ENCODE peak calls at places on chromosomes 2 and 18, in four cellular contexts. R, U, Y and M are unnamed samples.

GRCh38 chr18:6752200-6752873 is 22.8 kb downstream of the ARHGAP28 start:
- DNase-seq in R (no peak), U (no peak), Y (no peak), M (no peak)

GRCh38 chr2:45607701-45608100 is 3.4 kb downstream of the SRBD1 start:
- DNase-seq in R (no peak), U (no peak), Y (peak), M (no peak)

GRCh38 chr2:112601754-112602153 is 17.3 kb downstream of the CHCHD5 start:
- DNase-seq in R (no peak), U (no peak), Y (no peak), M (no peak)

GRCh38 chr2:241882090-241882625 is 12.6 kb downstream of the RTP5 start:
- DNase-seq in R (peak), U (peak), Y (peak), M (peak)

GRCh38 chr2:46095821-46096220 is 201.4 kb upstream of the EPAS1 start:
- DNase-seq in R (no peak), U (no peak), Y (no peak), M (no peak)

GRCh38 chr2:47165001-47165555 is 10.0 kb upstream of the STPG4 start:
- DNase-seq in R (no peak), U (no peak), Y (no peak), M (no peak)

GRCh38 chr2:108128226-108128786 is 111.5 kb upstream of the SULT1C3 start:
- DNase-seq in R (no peak), U (no peak), Y (no peak), M (no peak)

GRCh38 chr18:59067873-59068272 is 71.8 kb upstream of the SEC11C start:
- DNase-seq in R (no peak), U (no peak), Y (peak), M (peak)

GRCh38 chr2:180572346-180572745 is 408.1 kb upstream of the UBE2E3 start:
- DNase-seq in R (no peak), U (no peak), Y (no peak), M (no peak)

GRCh38 chr18:73947180-73947989 is 200.2 kb downstream of the FBXO15 start:
- DNase-seq in R (no peak), U (no peak), Y (no peak), M (no peak)

GRCh38 chr2:74735544-74735943 is 81.5 kb downstream of the SEMA4F start:
- DNase-seq in R (no peak), U (no peak), Y (no peak), M (no peak)

GRCh38 chr18:48161201-48161910 is 230.9 kb upstream of the SMAD2 start:
- DNase-seq in R (peak), U (peak), Y (peak), M (peak)

GRCh38 chr2:156429211-156429610 is 7.0 kb upstream of the GPD2 start:
- DNase-seq in R (no peak), U (no peak), Y (no peak), M (no peak)

GRCh38 chr2:65277791-65278449 is 50.3 kb downstream of the ACTR2 start:
- DNase-seq in R (no peak), U (no peak), Y (no peak), M (no peak)

GRCh38 chr2:53422979-53423378 is 344.6 kb upstream of the CHAC2 start:
- DNase-seq in R (peak), U (peak), Y (peak), M (peak)

GRCh38 chr18:46333371-46334199 is 229.4 kb downstream of the HAUS1 start:
- DNase-seq in R (peak), U (no peak), Y (no peak), M (peak)

GRCh38 chr18:44887227-44887631 is 206.5 kb downstream of the SETBP1 start:
- DNase-seq in R (peak), U (no peak), Y (no peak), M (no peak)

GRCh38 chr2:143702931-143703330 is 573.7 kb downstream of the ARHGAP15 start:
- DNase-seq in R (no peak), U (no peak), Y (no peak), M (no peak)

GRCh38 chr2:74576830-74577229 is 22.3 kb downstream of the DOK1 start:
- DNase-seq in R (no peak), U (no peak), Y (no peak), M (peak)

GRCh38 chr18:79405019-79405780 is 9.5 kb downstream of the NFATC1 start:
- DNase-seq in R (peak), U (no peak), Y (no peak), M (no peak)

GRCh38 chr2:101349893-101350662 is 37.2 kb downstream of the CREG2 start:
- DNase-seq in R (no peak), U (peak), Y (peak), M (peak)

GRCh38 chr18:24076950-24077349 is 61.9 kb upstream of the CABYR start:
- DNase-seq in R (no peak), U (no peak), Y (no peak), M (no peak)

GRCh38 chr2:219968685-219969345 is 341.4 kb downstream of the SLC4A3 start:
- DNase-seq in R (no peak), U (no peak), Y (no peak), M (no peak)

GRCh38 chr18:52894801-52895200 is 554.8 kb downstream of the DCC start:
- DNase-seq in R (no peak), U (no peak), Y (no peak), M (no peak)

GRCh38 chr2:97656129-97656755 is 7.6 kb downstream of the ACTR1B start:
- DNase-seq in R (no peak), U (no peak), Y (no peak), M (no peak)

GRCh38 chr2:222561817-222562424 is 94.0 kb downstream of the FARSB start:
- DNase-seq in R (peak), U (peak), Y (peak), M (peak)

GRCh38 chr2:145595296-145595695 is 1075.4 kb upstream of the ZEB2 start:
- DNase-seq in R (no peak), U (no peak), Y (no peak), M (no peak)

GRCh38 chr2:235669983-235670962 is 176.4 kb downstream of the AGAP1 start:
- DNase-seq in R (no peak), U (no peak), Y (no peak), M (peak)

GRCh38 chr2:123916512-123916911 is 108.6 kb upstream of the CNTNAP5 start:
- DNase-seq in R (no peak), U (no peak), Y (no peak), M (peak)

GRCh38 chr2:168534926-168535325 is 78.9 kb downstream of the CERS6 start:
- DNase-seq in R (no peak), U (no peak), Y (no peak), M (no peak)

GRCh38 chr2:34423301-34423700 is 824.2 kb upstream of the FAM98A start:
- DNase-seq in R (no peak), U (no peak), Y (no peak), M (no peak)

GRCh38 chr2:54949431-54949830 is 100.8 kb downstream of the RTN4 start:
- DNase-seq in R (no peak), U (no peak), Y (no peak), M (no peak)

GRCh38 chr2:46842876-46843275 is 72.7 kb downstream of the MCFD2 start:
- DNase-seq in R (no peak), U (no peak), Y (no peak), M (no peak)

GRCh38 chr2:238864207-238865014 is 16.5 kb downstream of the TWIST2 start:
- DNase-seq in R (peak), U (no peak), Y (no peak), M (peak)

GRCh38 chr2:201517094-201517493 is 65.6 kb downstream of the STRADB start:
- DNase-seq in R (no peak), U (no peak), Y (no peak), M (no peak)

GRCh38 chr18:46152436-46152807 is 48.2 kb downstream of the HAUS1 start:
- DNase-seq in R (no peak), U (no peak), Y (no peak), M (no peak)

GRCh38 chr2:120134263-120134662 is 88.9 kb downstream of the TMEM185B start:
- DNase-seq in R (no peak), U (no peak), Y (no peak), M (no peak)

GRCh38 chr2:50535971-50536759 is 495.8 kb downstream of the NRXN1 start:
- DNase-seq in R (no peak), U (no peak), Y (peak), M (peak)